ENCODE peak calls at places on chromosomes 4 and X, in eight cellular contexts. M is astrocyte, F is SK-N-MC, O is left lung, R is coronary artery, S is stomach, V is SJSA1, J is IMR-90. B is an unnamed sample.

GRCh38 chrX:139203681-139204575 is 326.6 kb upstream of the F9 start:
- DNase-seq in M (no peak), F (no peak), O (peak; percentile 84), R (no peak), S (peak; percentile 36), V (peak; percentile 40), J (no peak), B (no peak)

GRCh38 chr4:84496356-84497219 is 2.5 kb downstream of the NKX6-1 start:
- DNase-seq in M (no peak), F (no peak), O (peak; percentile 74), R (no peak), S (no peak), V (no peak), J (no peak), B (peak; percentile 84)

GRCh38 chr4:2847297-2847871 is 3.7 kb downstream of the ADD1 start:
- DNase-seq in M (no peak), F (no peak), O (no peak), R (no peak), S (no peak), V (no peak), J (no peak), B (no peak)

GRCh38 chrX:125681507-125681906 is 361.8 kb downstream of the TEX13C start:
- DNase-seq in M (no peak), F (no peak), O (no peak), R (no peak), S (no peak), V (no peak), J (no peak), B (no peak)

GRCh38 chr4:751676-752075 is 46.0 kb downstream of the PCGF3 start:
- DNase-seq in M (peak; percentile 39), F (no peak), O (peak; percentile 58), R (no peak), S (no peak), V (no peak), J (no peak), B (no peak)

GRCh38 chrX:147079974-147080373 is 265.4 kb upstream of the CXorf51A start:
- DNase-seq in M (no peak), F (no peak), O (no peak), R (no peak), S (no peak), V (no peak), J (no peak), B (no peak)

GRCh38 chrX:15373986-15374385 is 10.2 kb downstream of the VEGFD start:
- DNase-seq in M (no peak), F (no peak), O (no peak), R (no peak), S (no peak), V (no peak), J (peak; percentile 38), B (no peak)

GRCh38 chr4:89307446-89308160 is at the start of gene GPRIN3:
- DNase-seq in M (peak; percentile 23), F (no peak), O (peak; percentile 89), R (no peak), S (peak; percentile 61), V (no peak), J (no peak), B (peak; percentile 69)

GRCh38 chr4:98092833-98093439 is 50.3 kb downstream of the STPG2 start:
- DNase-seq in M (peak; percentile 1), F (peak; percentile 22), O (no peak), R (no peak), S (no peak), V (no peak), J (peak; percentile 2), B (no peak)

DNA sequence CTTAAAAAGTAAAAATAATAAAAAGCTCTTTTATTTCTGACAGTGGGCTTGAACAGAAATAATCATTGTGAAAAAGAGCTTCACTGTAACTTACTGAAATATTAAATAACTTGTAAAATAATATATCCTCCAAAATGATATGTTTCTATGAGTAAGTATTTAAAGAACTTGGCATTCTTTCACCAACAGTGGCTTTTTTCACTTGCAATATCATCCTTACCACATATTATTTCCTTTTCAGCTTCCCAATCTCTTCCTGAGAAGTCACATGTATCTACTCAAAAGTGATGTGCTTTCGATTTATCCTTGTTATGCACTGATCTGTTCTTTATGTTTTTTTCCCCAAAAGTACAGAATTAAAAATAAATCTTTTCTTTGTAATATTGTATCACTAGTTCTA is 2.2 kb upstream of the PCDH18 start:
- DNase-seq in M (no peak), F (no peak), O (no peak), R (no peak), S (no peak), V (no peak), J (no peak), B (no peak)
- H3K27ac ChIP-seq in M (no peak overlapping the region), F (peak overlapping the region; percentile 37), O (peak overlapping the region; percentile 35), R (no peak overlapping the region), S (peak overlapping the region; percentile 77), V (no peak overlapping the region), J (no peak overlapping the region), B (no peak overlapping the region)

DNA sequence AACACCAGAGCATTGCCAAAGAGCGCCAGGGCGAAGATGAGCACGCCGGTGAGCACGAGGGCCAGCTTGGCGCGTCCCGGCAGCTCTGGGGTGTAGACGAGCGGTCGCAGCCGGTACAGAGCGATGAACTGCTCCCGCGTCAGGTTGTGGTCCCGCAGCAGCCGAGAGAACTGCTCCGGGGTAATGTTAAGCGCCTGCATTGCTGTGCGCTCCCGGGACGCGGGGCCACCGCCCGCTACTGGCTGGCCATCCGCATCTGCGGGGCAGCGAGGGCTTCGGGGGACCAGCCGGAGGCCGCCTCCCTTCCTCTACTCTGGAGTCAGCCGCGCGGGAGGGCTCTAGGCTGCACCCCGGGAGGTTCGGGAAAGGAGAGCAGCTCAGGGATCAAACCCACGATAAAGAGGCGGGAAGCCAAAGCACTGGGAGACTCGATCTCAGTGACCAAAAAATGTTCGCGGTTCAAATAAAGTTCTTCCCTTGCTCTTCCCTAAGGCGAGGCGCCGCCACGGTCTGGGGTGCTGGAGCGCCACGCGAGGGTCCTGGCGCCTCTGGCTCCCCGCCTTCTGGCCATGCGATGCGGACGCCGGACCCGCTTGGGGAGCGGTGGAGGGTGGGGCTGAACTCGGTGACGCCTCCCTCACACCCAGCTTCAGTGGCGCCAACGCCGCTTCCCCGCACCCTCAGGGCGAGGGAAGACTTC is at the start of gene QRFPR:
- DNase-seq in M (no peak), F (no peak), O (peak; percentile 74), R (no peak), S (no peak), V (no peak), J (no peak), B (peak; percentile 43)
- H3K4me3 ChIP-seq in M (peak within 1 kb of the TSS; percentile 48), F (peak within 1 kb of the TSS; percentile 94), O (no peak within 1 kb of the TSS), R (peak within 1 kb of the TSS; percentile 64), S (peak within 1 kb of the TSS; percentile 17), V (no peak within 1 kb of the TSS), J (no peak within 1 kb of the TSS), B (no peak within 1 kb of the TSS)

GRCh38 chr4:7844247-7844991 is 95.2 kb downstream of the AFAP1 start:
- DNase-seq in M (peak; percentile 99), F (no peak), O (peak; percentile 84), R (no peak), S (peak; percentile 83), V (peak; percentile 95), J (peak; percentile 99), B (peak; percentile 87)

GRCh38 chr4:7843831-7844230 is 95.8 kb downstream of the AFAP1 start:
- DNase-seq in M (no peak), F (no peak), O (no peak), R (no peak), S (no peak), V (no peak), J (no peak), B (no peak)

GRCh38 chr4:7839856-7840255 is 99.8 kb downstream of the AFAP1 start:
- DNase-seq in M (no peak), F (no peak), O (no peak), R (no peak), S (no peak), V (no peak), J (no peak), B (no peak)

GRCh38 chr4:7841071-7841470 is 98.6 kb downstream of the AFAP1 start:
- DNase-seq in M (no peak), F (no peak), O (no peak), R (no peak), S (no peak), V (no peak), J (no peak), B (no peak)

GRCh38 chr4:7842384-7843279 is 97.0 kb downstream of the AFAP1 start:
- DNase-seq in M (peak; percentile 100), F (no peak), O (no peak), R (peak; percentile 93), S (no peak), V (peak; percentile 91), J (peak; percentile 99), B (no peak)
- H3K27ac ChIP-seq in M (peak overlapping the region; percentile 100), F (no peak overlapping the region), O (peak overlapping the region; percentile 58), R (peak overlapping the region; percentile 97), S (peak overlapping the region; percentile 87), V (peak overlapping the region; percentile 98), J (peak overlapping the region; percentile 99), B (peak overlapping the region; percentile 39)

GRCh38 chrX:106976416-106976815 is 23.6 kb downstream of the MORC4 start:
- DNase-seq in M (no peak), F (no peak), O (no peak), R (no peak), S (no peak), V (no peak), J (no peak), B (no peak)
- H3K4me3 ChIP-seq in M (no peak overlapping the region), F (no peak overlapping the region), O (no peak overlapping the region), R (no peak overlapping the region), S (no peak overlapping the region), V (no peak overlapping the region), J (no peak overlapping the region), B (no peak overlapping the region)

DNA sequence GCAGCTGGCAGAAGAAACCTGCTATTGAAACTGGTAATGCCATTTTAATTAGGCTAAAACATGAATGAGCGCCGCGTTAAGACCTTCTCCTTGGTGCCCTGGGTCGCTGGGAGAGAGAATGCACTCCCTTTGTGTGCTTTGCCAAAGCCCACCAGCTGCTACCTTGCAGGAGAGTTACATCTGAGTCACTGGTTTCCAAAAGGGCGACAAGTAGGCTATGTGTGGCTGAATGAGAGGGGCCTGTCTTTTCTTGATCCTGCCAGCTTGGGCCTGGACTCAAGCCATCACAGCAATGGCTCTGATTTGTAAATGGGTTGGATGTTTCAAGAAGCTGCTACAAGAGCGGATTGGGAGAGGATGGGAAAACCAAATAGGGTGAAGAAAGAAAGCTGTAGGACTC is 81.5 kb downstream of the NHS start:
- DNase-seq in M (no peak), F (no peak), O (no peak), R (no peak), S (no peak), V (no peak), J (no peak), B (no peak)
- H3K27ac ChIP-seq in M (no peak overlapping the region), F (no peak overlapping the region), O (no peak overlapping the region), R (no peak overlapping the region), S (no peak overlapping the region), V (no peak overlapping the region), J (no peak overlapping the region), B (no peak overlapping the region)

B was measured in pancreas.